ENCODE peak calls at places on chromosome 5, in five cellular contexts. B is HCT116, C is HepG2, P is H1, O is K562. D is an unnamed sample.

GRCh38 chr5:147901555-147901954 is 4.8 kb downstream of the C5orf46 start:
- DNase-seq in B (no peak), C (no peak), P (no peak), O (no peak), D (no peak)

GRCh38 chr5:43065384-43066230 is 25.5 kb upstream of the ANXA2R start:
- DNase-seq in B (no peak), C (no peak), P (no peak), O (no peak), D (no peak)

GRCh38 chr5:134581241-134581981 is 51.2 kb downstream of the SAR1B start:
- DNase-seq in B (no peak), C (no peak), P (no peak), O (no peak), D (no peak)

GRCh38 chr5:161302557-161302956 is 244.0 kb downstream of the GABRB2 start:
- DNase-seq in B (no peak), C (no peak), P (no peak), O (no peak), D (no peak)

GRCh38 chr5:39370555-39371366 is 6.5 kb upstream of the C9 start:
- DNase-seq in B (no peak), C (no peak), P (no peak), O (no peak), D (no peak)

GRCh38 chr5:159190170-159190569 is 19.2 kb downstream of the RNF145 start:
- DNase-seq in B (no peak), C (no peak), P (no peak), O (no peak), D (no peak)

GRCh38 chr5:156354571-156354970 is 27.6 kb downstream of the SGCD start:
- DNase-seq in B (no peak), C (no peak), P (no peak), O (no peak), D (no peak)

GRCh38 chr5:180157866-180158265 is 51.1 kb downstream of the RASGEF1C start:
- DNase-seq in B (no peak), C (no peak), P (no peak), O (no peak), D (no peak)

GRCh38 chr5:94313188-94313587 is 305.2 kb downstream of the KIAA0825 start:
- DNase-seq in B (no peak), C (no peak), P (no peak), O (no peak), D (no peak)

GRCh38 chr5:94314507-94315170 is 303.8 kb downstream of the KIAA0825 start:
- DNase-seq in B (no peak), C (no peak), P (no peak), O (peak; percentile 7), D (no peak)

GRCh38 chr5:94316916-94317838 is 301.2 kb downstream of the KIAA0825 start:
- DNase-seq in B (no peak), C (no peak), P (no peak), O (no peak), D (no peak)
- TF ChIP-seq SRF in B (no peak), C (no peak), P (no peak), O (no peak), D (no peak)

GRCh38 chr5:157581870-157582269 is 6.3 kb upstream of the ADAM19 start:
- DNase-seq in B (no peak), C (no peak), P (no peak), O (no peak), D (no peak)
- TF ChIP-seq SRF in B (no peak), C (no peak), P (no peak), O (no peak), D (no peak)

DNA sequence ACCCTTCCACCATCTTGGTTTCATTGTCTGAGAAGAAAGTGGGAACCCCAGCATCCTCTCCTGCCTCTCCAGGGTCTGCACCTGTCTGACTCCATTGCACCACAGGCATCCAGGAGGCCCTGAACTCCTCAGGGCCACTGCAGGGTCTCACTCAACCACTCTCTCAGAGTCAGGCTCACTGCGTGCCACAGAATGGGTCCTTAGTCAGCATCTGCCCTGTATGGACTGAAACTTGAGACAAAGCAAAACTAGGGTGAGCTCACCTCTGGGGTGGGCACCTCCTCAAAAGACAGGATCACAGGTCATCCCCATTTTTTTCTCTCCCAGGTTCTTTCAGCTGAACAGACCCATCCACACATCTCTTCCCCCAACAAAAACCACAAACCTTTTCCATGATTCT is 59.2 kb upstream of the CPEB4 start:
- DNase-seq in B (no peak), C (no peak), P (no peak), O (no peak), D (no peak)
- TF ChIP-seq SRF in B (no peak), C (no peak), P (no peak), O (no peak), D (no peak)

GRCh38 chr5:177468329-177469058 is 4.9 kb downstream of the DBN1 start:
- DNase-seq in B (no peak), C (peak; percentile 50), P (no peak), O (peak; percentile 35), D (no peak)
- TF ChIP-seq SRF in B (no peak), C (no peak), P (no peak), O (no peak), D (no peak)

GRCh38 chr5:142521706-142522105 is 164.2 kb downstream of the FGF1 start:
- DNase-seq in B (no peak), C (peak; percentile 86), P (no peak), O (no peak), D (no peak)
- TF ChIP-seq SRF in B (no peak), C (no peak), P (no peak), O (no peak), D (no peak)

GRCh38 chr5:68217476-68217984 is 2.0 kb downstream of the PIK3R1 start:
- DNase-seq in B (no peak), C (no peak), P (no peak), O (no peak), D (no peak)

GRCh38 chr5:68216737-68217231 is 1.2 kb downstream of the PIK3R1 start:
- DNase-seq in B (no peak), C (no peak), P (no peak), O (no peak), D (no peak)

GRCh38 chr5:68215208-68215887 is at the start of gene PIK3R1:
- DNase-seq in B (peak; percentile 64), C (peak; percentile 84), P (peak; percentile 65), O (peak; percentile 94), D (peak; percentile 74)

GRCh38 chr5:68214472-68215207 is 916 bp upstream of the PIK3R1 start:
- DNase-seq in B (no peak), C (no peak), P (no peak), O (peak; percentile 50), D (no peak)

DNA sequence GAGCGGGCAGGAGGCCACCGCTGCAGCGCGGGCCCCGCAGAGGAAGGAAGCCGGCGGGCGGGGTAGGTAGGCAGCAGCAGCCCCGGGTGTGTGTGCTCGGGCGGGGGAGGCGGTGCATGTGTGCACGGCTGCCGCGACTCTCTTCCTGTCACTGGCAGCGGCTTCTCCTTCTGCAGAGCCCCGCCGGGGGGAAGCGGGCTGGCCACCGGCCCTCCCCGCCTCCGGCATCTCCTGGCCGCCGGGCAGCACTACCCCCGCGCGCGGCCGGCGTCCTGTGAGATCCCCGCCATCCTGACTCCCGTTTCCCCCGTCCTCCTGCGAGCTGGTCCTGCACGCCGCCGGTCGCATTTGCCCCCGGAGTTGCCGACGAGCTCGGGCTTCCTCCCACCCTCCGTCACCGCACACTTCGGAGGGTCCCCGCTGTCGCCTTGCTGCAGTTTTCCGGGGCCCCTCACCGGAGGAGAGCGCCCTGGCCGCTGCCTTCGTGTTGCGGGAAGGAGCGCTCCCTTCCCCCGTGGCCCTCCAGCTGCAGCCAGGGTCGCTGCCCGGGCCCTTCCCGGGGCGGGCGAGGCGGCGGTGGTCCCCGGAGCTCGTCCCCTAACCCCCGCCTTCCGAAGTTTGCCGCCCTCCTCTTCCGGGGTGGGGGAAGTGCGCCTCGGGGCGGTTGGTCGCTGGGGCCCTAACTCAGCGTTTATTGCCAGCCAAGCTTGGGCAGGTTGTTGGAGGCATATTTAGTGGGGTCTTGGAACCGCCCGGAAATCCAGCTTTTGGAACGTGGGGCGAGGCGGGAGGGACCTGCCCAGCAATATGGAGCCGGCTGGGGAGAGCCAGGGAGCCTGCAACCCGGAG is 556 bp downstream of the PIK3R1 start:
- DNase-seq in B (no peak), C (peak; percentile 41), P (no peak), O (peak; percentile 62), D (no peak)
- TF ChIP-seq SRF in B (no peak), C (no peak), P (no peak), O (no peak), D (no peak)

GRCh38 chr5:80031109-80031508 is 4.0 kb upstream of the THBS4 start:
- DNase-seq in B (no peak), C (no peak), P (no peak), O (no peak), D (no peak)

GRCh38 chr5:80034962-80035821 is at the start of gene THBS4:
- DNase-seq in B (no peak), C (no peak), P (no peak), O (no peak), D (no peak)

GRCh38 chr5:80034559-80034958 is 589 bp upstream of the THBS4 start:
- DNase-seq in B (no peak), C (no peak), P (no peak), O (no peak), D (no peak)

GRCh38 chr5:80035839-80036238 is 691 bp downstream of the THBS4 start:
- DNase-seq in B (no peak), C (no peak), P (no peak), O (no peak), D (no peak)

GRCh38 chr5:80033513-80033912 is 1.6 kb upstream of the THBS4 start:
- DNase-seq in B (no peak), C (no peak), P (no peak), O (no peak), D (no peak)
- TF ChIP-seq SRF in B (no peak), C (no peak), P (no peak), O (no peak), D (no peak)

DNA sequence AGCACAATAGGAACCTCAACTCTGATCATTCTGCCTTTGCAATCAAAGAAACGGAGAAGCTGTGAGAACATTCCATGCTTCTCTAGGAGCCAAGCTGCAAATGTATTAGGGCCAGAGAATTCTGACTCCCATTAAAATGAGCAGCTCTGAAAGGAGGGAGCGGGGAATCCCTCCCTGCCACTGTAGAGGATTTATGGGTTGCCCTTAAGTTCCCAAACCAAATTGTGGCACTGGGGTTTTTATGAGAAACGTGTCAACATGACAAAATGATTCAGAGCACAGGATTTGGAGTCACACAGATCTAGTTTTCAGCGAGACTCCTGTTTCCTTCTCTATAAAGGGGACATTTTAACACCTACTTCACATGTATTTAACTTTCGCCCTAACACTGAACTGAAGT is 1.8 kb downstream of the IL6ST start:
- DNase-seq in B (no peak), C (no peak), P (no peak), O (no peak), D (no peak)
- TF ChIP-seq SRF in B (no peak), C (no peak), P (no peak), O (no peak), D (no peak)